ENCODE peak calls at places on chromosomes 12 and 14, in ten cellular contexts. O is psoas muscle; W is HCT116; V is neural crest cell; S is HFF-Myc; X is CD8-positive, alpha-beta T cell; C is adrenal gland; M is endothelial cell; P is AG10803; A is HL-60. L is an unnamed sample.

GRCh38 chr12:131736807-131737484 is 26.1 kb downstream of the SFSWAP start:
- DNase-seq in O (no peak), W (peak; percentile 95), V (no peak), S (no peak), X (no peak), C (peak; percentile 51), M (no peak), P (peak; percentile 10), A (no peak), L (no peak)

GRCh38 chr12:58566599-58566998 is 353.7 kb downstream of the LRIG3 start:
- DNase-seq in O (no peak), W (no peak), V (no peak), S (peak; percentile 92), X (no peak), C (no peak), M (no peak), P (peak; percentile 83), A (no peak), L (peak; percentile 87)

GRCh38 chr12:108525681-108526080 is 10.6 kb downstream of the FICD start:
- DNase-seq in O (no peak), W (no peak), V (no peak), S (no peak), X (no peak), C (no peak), M (no peak), P (peak; percentile 48), A (no peak), L (no peak)

GRCh38 chr14:58282925-58283593 is 15.3 kb upstream of the ARID4A start:
- DNase-seq in O (no peak), W (no peak), V (no peak), S (no peak), X (no peak), C (no peak), M (no peak), P (no peak), A (no peak), L (no peak)

GRCh38 chr12:9751204-9752144 is 9.2 kb downstream of the CD69 start:
- DNase-seq in O (no peak), W (peak; percentile 12), V (no peak), S (no peak), X (no peak), C (no peak), M (no peak), P (peak; percentile 16), A (peak; percentile 41), L (no peak)

GRCh38 chr12:115132145-115132544 is 448.2 kb upstream of the TBX3 start:
- DNase-seq in O (no peak), W (no peak), V (no peak), S (no peak), X (no peak), C (no peak), M (no peak), P (peak; percentile 82), A (no peak), L (peak; percentile 62)

GRCh38 chr12:22477166-22477893 is 67.0 kb downstream of the C2CD5 start:
- DNase-seq in O (no peak), W (no peak), V (no peak), S (peak; percentile 5), X (no peak), C (no peak), M (no peak), P (peak; percentile 75), A (peak; percentile 26), L (peak; percentile 34)

GRCh38 chr12:3247596-3248270 is 170.6 kb downstream of the TSPAN9 start:
- DNase-seq in O (no peak), W (no peak), V (no peak), S (no peak), X (no peak), C (no peak), M (no peak), P (no peak), A (no peak), L (no peak)

DNA sequence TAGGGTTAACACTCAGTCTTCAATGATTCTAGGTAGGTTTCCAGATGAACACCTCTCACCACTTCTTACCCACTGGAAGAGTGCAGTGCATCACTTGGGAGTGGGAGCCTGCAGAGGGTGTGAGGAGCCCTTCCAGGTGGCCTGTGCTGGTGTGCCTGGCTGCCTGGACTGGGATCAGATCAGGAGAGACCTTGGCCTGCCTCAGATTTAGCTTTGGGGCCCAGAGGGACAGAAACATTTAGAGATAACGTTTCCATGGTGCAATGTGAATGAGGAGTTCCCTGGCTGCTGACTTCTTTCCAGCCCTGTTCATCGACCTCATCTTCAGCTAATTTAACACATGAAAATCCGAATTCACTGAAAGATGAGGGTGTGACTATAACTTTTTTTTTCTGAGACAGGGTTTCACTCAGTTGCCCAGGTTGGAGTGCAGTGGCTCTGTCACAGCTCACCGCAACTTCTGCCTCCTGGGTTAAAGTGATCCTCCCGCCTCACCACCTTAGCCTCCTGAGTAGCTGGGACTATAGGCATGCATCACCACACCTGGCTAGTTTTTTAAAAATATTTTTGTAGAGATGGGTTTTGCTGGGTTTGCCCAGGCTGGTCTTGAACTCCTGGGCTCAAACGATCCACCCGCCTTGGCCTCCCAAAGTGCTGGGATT is 53.6 kb downstream of the SUSD6 start:
- DNase-seq in O (no peak), W (no peak), V (no peak), S (no peak), X (no peak), C (peak; percentile 85), M (no peak), P (no peak), A (no peak), L (no peak)
- TF ChIP-seq CTCF in O (no peak), W (no peak), V (no peak), S (no peak), X (no peak), C (no peak), M (no peak), P (no peak), A (no peak), L (no peak)

GRCh38 chr12:11804130-11804529 is 154.7 kb downstream of the ETV6 start:
- DNase-seq in O (no peak), W (no peak), V (no peak), S (no peak), X (no peak), C (peak; percentile 50), M (no peak), P (no peak), A (no peak), L (no peak)

GRCh38 chr12:11801643-11802042 is 152.2 kb downstream of the ETV6 start:
- DNase-seq in O (no peak), W (no peak), V (no peak), S (no peak), X (no peak), C (no peak), M (no peak), P (no peak), A (no peak), L (no peak)

GRCh38 chr12:11807453-11807852 is 158.0 kb downstream of the ETV6 start:
- DNase-seq in O (no peak), W (no peak), V (no peak), S (no peak), X (no peak), C (no peak), M (no peak), P (no peak), A (no peak), L (no peak)

GRCh38 chr12:11805680-11806079 is 156.2 kb downstream of the ETV6 start:
- DNase-seq in O (no peak), W (no peak), V (no peak), S (no peak), X (no peak), C (no peak), M (no peak), P (no peak), A (no peak), L (no peak)

GRCh38 chr12:11805043-11805442 is 155.6 kb downstream of the ETV6 start:
- DNase-seq in O (no peak), W (no peak), V (no peak), S (no peak), X (no peak), C (no peak), M (no peak), P (no peak), A (no peak), L (no peak)
- TF ChIP-seq CTCF in O (no peak), W (no peak), V (peak; percentile 40), S (peak; percentile 14), X (no peak), C (no peak), M (peak; percentile 31), P (peak; percentile 18), A (no peak), L (no peak)

DNA sequence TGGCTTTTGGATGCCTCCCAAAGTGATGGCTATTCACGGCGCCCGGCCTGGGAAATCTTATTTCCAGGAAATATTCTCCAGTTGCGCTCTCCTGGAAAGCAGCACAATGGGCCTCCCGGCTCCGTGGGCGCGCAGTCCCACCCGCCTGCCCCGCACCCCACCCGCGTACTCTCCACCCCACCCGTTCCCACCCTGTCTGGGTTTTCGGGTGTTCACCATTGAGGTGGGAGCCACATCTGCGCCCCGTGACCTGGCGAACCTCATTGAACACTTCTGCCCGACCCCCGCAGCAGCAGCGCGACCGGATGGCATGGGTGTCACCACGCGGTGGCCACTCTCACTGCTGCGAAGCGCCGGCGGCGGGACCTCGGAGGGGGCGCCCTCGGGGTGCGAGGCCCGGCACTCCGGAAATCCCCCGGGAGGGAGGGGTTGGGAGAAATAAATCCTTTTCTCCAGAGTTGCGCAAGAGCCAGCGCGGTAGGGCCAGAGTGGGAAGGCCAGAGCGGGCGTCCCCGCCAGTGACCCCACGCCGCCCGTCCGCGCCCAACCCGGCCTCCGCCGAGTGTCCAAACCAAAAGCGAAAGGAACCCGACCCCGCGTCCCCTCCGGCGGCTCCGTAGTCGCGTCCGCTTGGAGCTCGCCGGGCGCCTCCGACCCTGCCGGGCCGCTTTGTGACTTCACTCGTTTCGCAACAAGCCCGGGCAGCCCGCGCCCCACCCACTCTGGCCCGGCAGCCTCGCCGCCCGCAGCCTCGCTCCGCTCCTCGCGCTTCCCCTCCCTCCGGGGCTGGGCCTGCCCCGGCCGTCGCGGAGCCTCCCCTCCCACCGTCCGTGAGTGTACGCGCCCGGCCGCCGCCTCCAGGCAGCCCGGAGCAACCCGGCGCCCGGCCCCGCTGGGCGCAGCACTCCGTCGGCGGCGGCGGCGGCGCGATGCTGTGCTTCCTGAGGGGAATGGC is at the start of gene DRAM1:
- DNase-seq in O (peak; percentile 92), W (peak; percentile 56), V (peak; percentile 63), S (peak; percentile 39), X (peak; percentile 66), C (peak; percentile 94), M (peak; percentile 81), P (peak; percentile 93), A (peak; percentile 78), L (peak; percentile 85)
- TF ChIP-seq CTCF in O (no peak), W (no peak), V (no peak), S (no peak), X (no peak), C (peak; percentile 14), M (no peak), P (no peak), A (no peak), L (peak; percentile 5)

DNA sequence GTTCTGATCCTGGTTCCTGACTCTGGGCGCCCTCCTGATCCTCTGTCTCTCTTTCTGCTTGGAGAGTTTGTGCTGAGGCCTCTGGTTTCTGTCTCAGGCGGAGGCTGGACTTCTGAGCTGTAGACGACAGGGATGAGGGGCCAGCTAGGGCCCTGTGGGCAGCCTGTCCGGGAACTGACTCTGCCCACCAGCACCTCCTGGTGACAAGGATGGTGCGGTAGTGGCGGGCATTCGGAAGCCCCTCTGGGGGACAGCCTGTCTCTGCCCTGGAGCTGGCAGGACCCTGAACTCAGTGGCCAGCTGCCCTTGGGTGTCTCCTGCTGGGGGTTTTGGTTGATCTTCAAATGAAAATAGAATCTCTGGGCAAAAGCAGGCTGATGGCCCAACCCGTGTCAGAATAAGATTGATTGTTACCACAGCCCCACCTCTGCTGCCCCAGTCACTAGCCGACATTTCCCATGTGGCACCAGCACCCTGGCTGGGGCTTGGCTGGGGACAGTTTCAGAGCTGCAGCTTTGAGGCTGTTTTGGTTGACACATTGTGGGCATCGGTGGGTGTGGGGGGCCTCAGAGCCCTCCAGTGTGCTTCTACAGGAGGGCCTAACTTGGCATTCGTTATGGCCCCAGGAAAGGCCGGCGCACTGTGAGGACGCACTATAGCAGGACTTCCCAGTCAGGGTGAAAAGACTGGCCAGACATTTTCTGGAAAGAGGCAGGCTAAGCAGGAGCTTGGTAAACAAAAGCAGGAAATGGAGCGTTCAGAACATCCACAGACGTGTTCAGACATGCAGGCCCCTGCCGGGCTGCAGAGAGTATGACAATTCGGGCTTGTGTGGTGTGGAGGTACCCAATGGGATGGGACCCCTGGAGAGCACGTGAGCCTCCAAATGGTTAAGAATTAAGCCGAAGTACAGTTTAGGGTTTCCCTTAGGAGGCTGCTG is 16.1 kb downstream of the KRT80 start:
- DNase-seq in O (no peak), W (no peak), V (no peak), S (no peak), X (no peak), C (no peak), M (peak; percentile 57), P (no peak), A (no peak), L (no peak)
- TF ChIP-seq CTCF in O (no peak), W (peak; percentile 27), V (peak; percentile 29), S (peak; percentile 7), X (no peak), C (no peak), M (peak; percentile 45), P (peak; percentile 30), A (no peak), L (no peak)